ENCODE peak calls at places on chromosomes 7 and 10, in four cellular contexts. A is NCI-H1105 treated with DMSO at 0.1 percent for 48 hours; L is CD8-positive, alpha-beta T cell; B is T-helper 1 cell. I is an unnamed sample.

GRCh38 chr7:1386623-1387220 is 72.5 kb downstream of the MICALL2 start:
- DNase-seq in A (peak; percentile 60), L (no peak), B (no peak), I (no peak)

GRCh38 chr7:142001163-142001874 is 5.6 kb downstream of the MGAM start:
- DNase-seq in A (no peak), L (no peak), B (no peak), I (no peak)

GRCh38 chr7:7521259-7521658 is 14.4 kb downstream of the COL28A1 start:
- DNase-seq in A (no peak), L (no peak), B (no peak), I (no peak)

GRCh38 chr10:89206402-89207180 is 526 bp downstream of the CH25H start:
- DNase-seq in A (no peak), L (peak; percentile 18), B (peak; percentile 37), I (peak; percentile 24)

GRCh38 chr10:109898666-109899577 is 24.4 kb downstream of the XPNPEP1 start:
- DNase-seq in A (no peak), L (no peak), B (no peak), I (no peak)

GRCh38 chr10:24118246-24118645 is 90.7 kb upstream of the KIAA1217 start:
- DNase-seq in A (no peak), L (no peak), B (no peak), I (no peak)

GRCh38 chr10:73968101-73968515 is 29.8 kb upstream of the VCL start:
- DNase-seq in A (no peak), L (no peak), B (no peak), I (no peak)

GRCh38 chr10:78621183-78621789 is 447.5 kb upstream of the ZMIZ1 start:
- DNase-seq in A (peak; percentile 23), L (no peak), B (no peak), I (no peak)

GRCh38 chr10:43292745-43293676 is 26.1 kb upstream of the RASGEF1A start:
- DNase-seq in A (peak; percentile 14), L (no peak), B (peak; percentile 72), I (peak; percentile 17)

GRCh38 chr7:135390829-135391228 is 119.1 kb downstream of the CNOT4 start:
- DNase-seq in A (peak; percentile 92), L (no peak), B (no peak), I (no peak)

GRCh38 chr10:31321396-31321941 is 2.5 kb downstream of the ZEB1 start:
- DNase-seq in A (peak; percentile 32), L (peak; percentile 19), B (peak; percentile 16), I (peak; percentile 57)

GRCh38 chr7:21944616-21945373 is 904 bp downstream of the CDCA7L start:
- DNase-seq in A (peak; percentile 73), L (no peak), B (peak; percentile 44), I (no peak)

GRCh38 chr10:50641636-50642035 is 17.9 kb upstream of the SGMS1 start:
- DNase-seq in A (no peak), L (no peak), B (no peak), I (no peak)